ENCODE peak calls at places on chromosomes 11 and 22, in seven cellular contexts. Y is NCI-H460, L is NCI-H1092, W is AG09309, R is Calu3, Q is GM12891, F is HEK293T. H is an unnamed sample.

GRCh38 chr22:50531546-50532352 is 1.9 kb upstream of the TYMP start:
- DNase-seq in Q (peak), L (no peak), Y (no peak), R (peak), W (no peak), F (no peak), H (no peak)

GRCh38 chr22:35264986-35265385 is 7.7 kb downstream of the HMGXB4 start:
- DNase-seq in Y (no peak), L (no peak), F (no peak), W (no peak), R (no peak), Q (no peak), H (no peak)

GRCh38 chr22:32661296-32661695 is 140.2 kb upstream of the TIMP3 start:
- DNase-seq in R (peak), W (peak), L (no peak), Q (no peak), F (no peak), Y (no peak), H (no peak)

GRCh38 chr11:116807601-116808261 is 15.4 kb downstream of the APOA4 start:
- DNase-seq in Q (no peak), F (no peak), W (no peak), L (no peak), R (no peak), Y (no peak), H (no peak)

GRCh38 chr11:123653997-123654565 is 343 bp downstream of the SCN3B start:
- DNase-seq in W (no peak), Q (peak), R (peak), L (peak), Y (no peak), F (peak), H (no peak)

GRCh38 chr11:35265755-35266454 is 126.9 kb downstream of the CD44 start:
- DNase-seq in W (no peak), L (no peak), F (no peak), R (no peak), Q (no peak), Y (no peak), H (no peak)

GRCh38 chr22:49046546-49047305 is 780.9 kb downstream of the BRD1 start:
- DNase-seq in Q (peak), L (no peak), F (peak), W (no peak), Y (peak), R (peak), H (peak)

GRCh38 chr11:1360835-1361357 is 28.8 kb upstream of the BRSK2 start:
- DNase-seq in L (no peak), R (no peak), Q (no peak), Y (no peak), F (no peak), W (no peak), H (no peak)

GRCh38 chr11:86201371-86201770 is 43.2 kb upstream of the EED start:
- DNase-seq in F (no peak), R (no peak), L (no peak), W (no peak), Y (no peak), Q (no peak), H (no peak)

GRCh38 chr22:44269757-44270555 is 42.8 kb downstream of the SHISAL1 start:
- DNase-seq in Y (no peak), W (no peak), L (no peak), Q (no peak), F (no peak), R (no peak), H (no peak)

GRCh38 chr22:37623075-37624016 is 14.7 kb downstream of the GGA1 start:
- DNase-seq in Q (peak), L (peak), Y (peak), R (peak), W (no peak), F (peak), H (peak)

GRCh38 chr11:34501500-34501899 is 12.1 kb downstream of the ELF5 start:
- DNase-seq in L (no peak), F (no peak), Q (no peak), Y (peak), R (no peak), W (peak), H (no peak)

GRCh38 chr22:27699676-27700075 is 101.9 kb downstream of the MN1 start:
- DNase-seq in Q (no peak), F (no peak), Y (no peak), W (no peak), L (no peak), R (no peak), H (no peak)

GRCh38 chr11:64321026-64321425 is 3.1 kb downstream of the PRDX5 start:
- DNase-seq in F (no peak), R (no peak), L (no peak), W (no peak), Y (no peak), Q (no peak), H (no peak)

GRCh38 chr11:5452712-5453111 is 3.6 kb downstream of the OR51I2 start:
- DNase-seq in L (no peak), Y (no peak), F (no peak), W (no peak), R (no peak), Q (no peak), H (no peak)

GRCh38 chr11:130576146-130576545 is 127.7 kb downstream of the ADAMTS15 start:
- DNase-seq in L (no peak), Q (no peak), R (no peak), Y (no peak), W (no peak), F (no peak), H (no peak)

GRCh38 chr11:113167599-113167998 is 146.8 kb upstream of the TTC12 start:
- DNase-seq in W (no peak), F (no peak), L (no peak), Q (no peak), R (no peak), Y (no peak), H (no peak)

GRCh38 chr11:76394411-76394810 is 13.3 kb downstream of the GVQW3 start:
- DNase-seq in F (no peak), L (no peak), Q (no peak), Y (no peak), W (no peak), R (no peak), H (no peak)

GRCh38 chr11:131687291-131688055 is 317.1 kb downstream of the NTM start:
- DNase-seq in L (no peak), R (no peak), Y (no peak), F (no peak), Q (no peak), W (no peak), H (no peak)

GRCh38 chr11:94851864-94852581 is 83.9 kb downstream of the AMOTL1 start:
- DNase-seq in Y (no peak), F (no peak), R (no peak), W (no peak), Q (no peak), L (no peak), H (no peak)

GRCh38 chr22:48953103-48953720 is 874.5 kb downstream of the BRD1 start:
- DNase-seq in Q (no peak), Y (no peak), W (no peak), R (no peak), L (no peak), F (no peak), H (no peak)

GRCh38 chr11:19102521-19102900 is 14.5 kb upstream of the ZDHHC13 start:
- DNase-seq in Q (no peak), F (no peak), Y (no peak), L (no peak), W (no peak), R (peak), H (no peak)

GRCh38 chr11:118896472-118896913 is 12.8 kb downstream of the CXCR5 start:
- DNase-seq in Y (no peak), F (no peak), W (no peak), L (no peak), R (no peak), Q (no peak), H (no peak)

GRCh38 chr11:47886096-47886495 is 37.9 kb upstream of the NUP160 start:
- DNase-seq in W (no peak), Y (no peak), Q (no peak), R (no peak), F (no peak), L (no peak), H (peak)